ENCODE peak calls at places on chromosomes 11 and 22, in seven cellular contexts. K is HCT116, F is esophagus squamous epithelium, P is uterus, I is AG08395, Z is endodermal cell, L is H1. W is an unnamed sample.
A peak's percentile ranks its signal among the peaks of the same experiment; 100 is the strongest.

GRCh38 chr11:77411717-77412441 is 62.0 kb downstream of the PAK1 start:
- DNase-seq in I (peak; percentile 87), L (peak; percentile 84), K (peak; percentile 49), F (peak; percentile 12), P (peak; percentile 78), Z (peak; percentile 95), W (peak; percentile 96)

GRCh38 chr11:117192401-117192875 is 6.7 kb upstream of the TAGLN start:
- DNase-seq in I (no peak), F (no peak), K (no peak), Z (no peak), L (no peak), P (no peak), W (no peak)

GRCh38 chr11:103700605-103701004 is 335.8 kb upstream of the DDI1 start:
- DNase-seq in L (no peak), I (peak; percentile 83), F (no peak), P (no peak), K (no peak), Z (no peak), W (no peak)

GRCh38 chr11:62015615-62016014 is 48.2 kb upstream of the FTH1 start:
- DNase-seq in I (no peak), Z (no peak), L (no peak), K (no peak), F (no peak), P (no peak), W (no peak)

GRCh38 chr11:62572431-62572830 is 1.3 kb downstream of the EEF1G start:
- DNase-seq in P (no peak), F (no peak), K (no peak), L (no peak), Z (no peak), I (no peak), W (no peak)

GRCh38 chr11:65035579-65035978 is 5.4 kb upstream of the SAC3D1 start:
- DNase-seq in Z (no peak), I (no peak), K (no peak), L (no peak), F (no peak), P (no peak), W (no peak)

GRCh38 chr22:28051091-28051786 is 132.2 kb upstream of the PITPNB start:
- DNase-seq in L (no peak), I (no peak), K (no peak), P (no peak), F (no peak), Z (no peak), W (no peak)

GRCh38 chr11:86162257-86162656 is 82.3 kb upstream of the EED start:
- DNase-seq in L (no peak), K (no peak), F (no peak), P (peak; percentile 36), Z (no peak), I (peak; percentile 90), W (no peak)

GRCh38 chr22:34306361-34306760 is 386.1 kb upstream of the LARGE1 start:
- DNase-seq in L (no peak), P (no peak), I (no peak), K (no peak), F (no peak), Z (no peak), W (no peak)

GRCh38 chr22:20962491-20962945 is 4.5 kb upstream of the AIFM3 start:
- DNase-seq in L (no peak), F (no peak), Z (no peak), I (no peak), P (no peak), K (no peak), W (no peak)

GRCh38 chr11:782264-783174 is 5.2 kb upstream of the GATD1 start:
- DNase-seq in Z (no peak), F (no peak), K (no peak), P (no peak), I (no peak), L (no peak), W (no peak)

GRCh38 chr22:22378446-22379415 is 129.8 kb downstream of the ZNF280B start:
- DNase-seq in F (no peak), I (no peak), Z (no peak), K (no peak), L (no peak), P (no peak), W (no peak)

GRCh38 chr11:46105902-46106301 is 15.4 kb downstream of the PHF21A start:
- DNase-seq in K (no peak), F (no peak), L (no peak), P (no peak), I (no peak), Z (no peak), W (no peak)

GRCh38 chr11:96337541-96338530 is 5.2 kb downstream of the MAML2 start:
- DNase-seq in F (no peak), L (no peak), P (no peak), I (no peak), Z (no peak), K (no peak), W (no peak)

GRCh38 chr22:38081941-38082828 is 1.8 kb downstream of the SLC16A8 start:
- DNase-seq in L (no peak), K (no peak), P (no peak), F (no peak), I (no peak), Z (peak; percentile 67), W (peak; percentile 58)

GRCh38 chr22:45537734-45538181 is 35.1 kb downstream of the FBLN1 start:
- DNase-seq in L (no peak), K (no peak), I (peak; percentile 79), F (no peak), Z (no peak), P (peak; percentile 87), W (no peak)

GRCh38 chr11:124569697-124570096 is at the start of gene OR8A1:
- DNase-seq in P (no peak), K (no peak), L (no peak), F (no peak), Z (no peak), I (no peak), W (no peak)

GRCh38 chr22:39897841-39898240 is 3.0 kb upstream of the GRAP2 start:
- DNase-seq in Z (no peak), F (no peak), K (no peak), P (no peak), I (no peak), L (no peak), W (no peak)

GRCh38 chr22:25148149-25148691 is 51.4 kb upstream of the CRYBB3 start:
- DNase-seq in I (no peak), K (no peak), L (no peak), F (no peak), P (no peak), Z (peak; percentile 68), W (peak; percentile 34)

GRCh38 chr11:130522284-130522961 is 74.0 kb downstream of the ADAMTS15 start:
- DNase-seq in F (no peak), K (peak; percentile 48), Z (peak; percentile 95), L (peak; percentile 67), P (peak; percentile 95), I (peak; percentile 94), W (peak; percentile 65)

GRCh38 chr11:64250406-64250874 is 890 bp upstream of the PLCB3 start:
- DNase-seq in F (no peak), P (no peak), L (no peak), K (no peak), I (no peak), Z (no peak), W (peak; percentile 42)

W was measured in GM23338.